ENCODE peak calls at places on chromosomes 16 and 17, in four cellular contexts. D, G, Y and W are unnamed samples.

GRCh38 chr17:49338883-49339282 is 23.2 kb downstream of the ZNF652 start:
- DNase-seq in Y (no peak), G (no peak), D (no peak), W (no peak)

GRCh38 chr16:85126731-85127662 is 14.7 kb upstream of the CIBAR2 start:
- DNase-seq in Y (no peak), D (no peak), G (no peak), W (peak; percentile 67)

GRCh38 chr17:46764709-46765401 is 53.6 kb downstream of the WNT3 start:
- DNase-seq in Y (peak; percentile 78), D (no peak), G (no peak), W (no peak)

GRCh38 chr16:749010-749409 is 8.2 kb upstream of the CIAO3 start:
- DNase-seq in Y (no peak), G (no peak), D (no peak), W (no peak)

GRCh38 chr16:13316008-13316407 is 414.6 kb downstream of the SHISA9 start:
- DNase-seq in D (no peak), G (no peak), Y (no peak), W (no peak)

GRCh38 chr17:77404812-77405581 is 264.2 kb downstream of the SEC14L1 start:
- DNase-seq in G (no peak), Y (no peak), D (peak; percentile 94), W (no peak)

GRCh38 chr17:43438626-43439529 is 40.1 kb downstream of the ARL4D start:
- DNase-seq in Y (no peak), G (no peak), D (no peak), W (peak; percentile 55)

GRCh38 chr17:72446525-72447250 is 325.9 kb downstream of the SOX9 start:
- DNase-seq in D (no peak), Y (no peak), G (no peak), W (no peak)

GRCh38 chr16:53872248-53873221 is 168.6 kb downstream of the FTO start:
- DNase-seq in D (no peak), Y (no peak), G (no peak), W (no peak)

DNA sequence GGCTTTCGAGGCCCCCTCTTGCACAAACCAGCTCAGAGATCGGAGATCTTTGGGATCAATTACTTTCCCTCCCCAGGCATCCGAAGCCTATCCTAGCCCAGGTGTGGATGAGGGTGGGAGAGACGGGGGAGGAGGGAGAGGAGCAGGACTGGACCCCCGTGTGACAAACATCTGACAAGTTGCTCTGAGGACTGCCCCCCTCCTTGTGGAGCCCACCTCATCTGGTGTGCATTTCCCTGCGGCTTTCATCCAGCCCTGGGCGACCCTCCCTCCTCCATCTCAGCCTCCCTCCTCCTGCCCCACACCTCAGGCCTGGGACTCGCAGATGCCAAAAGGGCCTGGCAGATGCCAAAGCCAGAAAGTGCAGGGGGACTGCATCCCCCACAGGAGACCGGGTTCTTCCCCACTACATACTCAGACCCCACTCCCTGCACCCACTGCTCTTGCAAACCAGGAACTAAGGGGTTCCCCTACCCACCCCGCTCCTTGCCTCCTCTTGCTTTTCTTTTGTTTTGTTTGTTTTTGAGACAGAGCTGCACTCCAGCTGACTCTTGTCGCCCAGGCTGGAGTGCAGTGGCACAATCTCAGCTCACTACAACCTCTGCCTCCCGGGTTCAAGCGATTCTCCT is 3.3 kb downstream of the HS3ST6 start:
- DNase-seq in G (no peak), D (no peak), Y (no peak), W (no peak)
- TF ChIP-seq CTCF in G (no peak), D (no peak), Y (no peak), W (no peak)

GRCh38 chr16:67179421-67180080 is 4.2 kb downstream of the MATCAP1 start:
- DNase-seq in G (no peak), D (no peak), Y (peak; percentile 43), W (no peak)
- TF ChIP-seq CTCF in G (no peak), D (peak; percentile 8), Y (no peak), W (no peak)

GRCh38 chr17:21277332-21277731 is 7.2 kb upstream of the MAP2K3 start:
- DNase-seq in Y (no peak), G (no peak), D (no peak), W (no peak)

GRCh38 chr17:21275047-21275578 is 9.4 kb upstream of the MAP2K3 start:
- DNase-seq in Y (no peak), D (no peak), G (no peak), W (no peak)

GRCh38 chr17:21272881-21273839 is 11.4 kb upstream of the MAP2K3 start:
- DNase-seq in G (no peak), Y (no peak), D (no peak), W (no peak)

GRCh38 chr17:21278304-21279197 is 6.0 kb upstream of the MAP2K3 start:
- DNase-seq in G (no peak), D (no peak), Y (peak; percentile 37), W (no peak)

GRCh38 chr17:21275579-21276339 is 8.8 kb upstream of the MAP2K3 start:
- DNase-seq in G (peak; percentile 80), D (peak; percentile 98), Y (peak; percentile 96), W (peak; percentile 97)
- TF ChIP-seq CTCF in G (peak; percentile 10), D (no peak), Y (no peak), W (peak; percentile 16)

DNA sequence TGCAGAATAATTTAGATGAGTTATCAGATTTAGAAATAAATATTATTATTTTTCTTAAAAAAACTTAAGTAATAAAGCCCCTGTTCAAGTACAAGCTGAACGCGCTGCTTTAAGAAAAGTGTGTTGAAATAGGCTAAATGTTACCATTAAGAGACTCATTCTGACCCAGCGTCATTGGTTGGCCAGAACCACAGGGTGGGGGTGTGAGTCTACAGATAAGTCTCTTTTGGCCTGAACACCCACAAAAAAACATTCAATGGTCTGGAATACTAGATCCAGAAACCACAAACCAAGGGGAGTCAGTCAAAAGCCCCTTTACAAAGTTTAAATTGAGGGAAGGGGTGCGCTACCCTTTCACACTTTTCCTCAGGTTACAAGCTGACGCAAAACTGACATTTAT is 776.1 kb downstream of the KCNJ2 start:
- DNase-seq in Y (no peak), D (no peak), G (no peak), W (no peak)
- TF ChIP-seq CTCF in Y (no peak), D (no peak), G (no peak), W (no peak)

DNA sequence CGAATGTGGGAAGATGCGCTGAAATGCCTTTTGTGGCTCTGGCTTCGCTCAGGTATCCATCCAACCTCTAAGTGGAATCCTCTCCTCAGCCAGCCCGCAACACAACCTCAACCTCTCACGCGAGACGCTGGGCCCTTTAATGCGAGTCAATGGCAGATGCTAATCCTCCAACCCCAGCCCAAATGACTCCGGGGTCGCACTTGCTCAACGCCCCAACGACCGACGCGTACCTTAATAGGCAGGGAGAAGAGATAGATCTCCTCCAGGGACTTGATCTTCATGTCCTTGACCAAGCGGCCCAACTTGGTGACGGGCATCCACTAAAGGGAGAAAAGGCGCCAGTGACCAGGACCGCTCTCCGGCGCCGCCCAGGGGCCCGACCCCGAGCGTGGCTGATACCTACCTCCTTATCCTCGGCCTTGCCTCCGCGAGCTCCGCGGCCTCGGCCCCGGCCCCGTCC is 550 bp downstream of the RPS2 start:
- DNase-seq in D (no peak), G (no peak), Y (no peak), W (peak; percentile 71)
- TF ChIP-seq CTCF in D (peak; percentile 25), G (peak; percentile 22), Y (no peak), W (no peak)

DNA sequence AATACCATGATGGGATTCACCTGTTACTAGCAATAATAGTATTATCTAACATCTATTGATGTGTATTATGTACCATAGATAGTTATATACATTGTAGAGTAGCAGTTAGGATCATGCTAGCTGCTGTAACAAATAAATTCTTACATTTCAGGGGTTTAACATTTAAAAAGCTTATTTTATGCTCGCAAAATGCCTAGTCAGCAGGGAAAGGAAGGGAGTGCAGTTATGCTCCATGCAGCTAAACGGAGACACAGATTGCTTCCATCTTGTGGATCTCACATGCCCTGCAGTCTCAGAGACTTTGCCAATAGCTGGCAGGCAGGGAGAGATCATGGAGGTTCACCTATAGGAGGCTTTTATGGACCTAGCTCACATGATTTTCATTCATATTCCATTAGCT is 364.1 kb downstream of the TOX3 start:
- DNase-seq in Y (no peak), D (no peak), G (no peak), W (no peak)
- TF ChIP-seq CTCF in Y (no peak), D (no peak), G (no peak), W (no peak)

GRCh38 chr16:30114411-30114810 is 1.1 kb upstream of the GDPD3 start:
- DNase-seq in G (no peak), Y (no peak), D (no peak), W (no peak)

GRCh38 chr16:30113711-30114333 is 485 bp upstream of the GDPD3 start:
- DNase-seq in G (no peak), D (no peak), Y (no peak), W (no peak)

GRCh38 chr16:30112197-30113030 is 923 bp downstream of the GDPD3 start:
- DNase-seq in G (no peak), Y (peak; percentile 50), D (peak; percentile 89), W (peak; percentile 76)

GRCh38 chr16:30115238-30115637 is 1.9 kb upstream of the GDPD3 start:
- DNase-seq in D (no peak), G (no peak), Y (no peak), W (no peak)

DNA sequence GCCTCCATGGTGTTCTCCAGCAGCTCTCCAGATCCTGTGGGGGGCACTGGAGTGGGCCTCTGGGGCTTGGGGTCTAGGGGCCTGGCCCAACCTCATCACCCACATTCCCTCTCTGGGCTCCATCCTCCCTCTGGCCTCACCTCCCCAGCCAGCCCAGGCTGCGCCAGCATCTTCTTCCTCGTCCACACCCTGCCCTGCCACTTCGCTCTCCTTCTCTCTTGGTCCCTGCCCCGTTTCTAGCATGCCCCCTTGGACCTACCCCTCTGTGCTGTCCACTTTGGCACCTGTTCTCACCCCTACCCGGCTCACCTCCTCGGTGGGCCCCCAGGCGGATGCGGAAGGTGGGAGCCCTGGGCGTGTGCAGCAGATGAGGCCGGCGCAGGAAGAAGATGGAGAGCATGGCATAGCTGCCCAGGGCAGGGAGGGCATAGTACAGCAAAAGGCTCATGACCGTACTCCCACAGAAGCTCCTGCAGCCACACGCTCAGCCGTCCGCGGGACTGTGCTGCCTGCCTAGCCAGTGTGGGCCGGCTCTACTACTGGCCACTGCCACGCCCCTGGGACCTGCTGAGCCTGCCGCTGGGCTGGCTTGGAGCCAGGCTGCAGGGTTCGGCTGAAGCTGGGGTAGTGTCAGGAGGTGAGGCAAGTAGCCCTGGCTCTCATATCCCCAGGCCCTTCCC is at the start of gene GDPD3:
- DNase-seq in G (no peak), Y (peak; percentile 49), D (no peak), W (no peak)
- TF ChIP-seq CTCF in G (no peak), Y (no peak), D (no peak), W (peak; percentile 20)

GRCh38 chr17:22704674-22705073 is 1012.4 kb downstream of the KCNJ18 start:
- DNase-seq in G (no peak), Y (no peak), D (no peak), W (no peak)

GRCh38 chr17:22707626-22708025 is 1015.3 kb downstream of the KCNJ18 start:
- DNase-seq in D (no peak), G (no peak), Y (no peak), W (no peak)

GRCh38 chr17:22703786-22704441 is 1011.6 kb downstream of the KCNJ18 start:
- DNase-seq in Y (no peak), D (no peak), G (no peak), W (no peak)

DNA sequence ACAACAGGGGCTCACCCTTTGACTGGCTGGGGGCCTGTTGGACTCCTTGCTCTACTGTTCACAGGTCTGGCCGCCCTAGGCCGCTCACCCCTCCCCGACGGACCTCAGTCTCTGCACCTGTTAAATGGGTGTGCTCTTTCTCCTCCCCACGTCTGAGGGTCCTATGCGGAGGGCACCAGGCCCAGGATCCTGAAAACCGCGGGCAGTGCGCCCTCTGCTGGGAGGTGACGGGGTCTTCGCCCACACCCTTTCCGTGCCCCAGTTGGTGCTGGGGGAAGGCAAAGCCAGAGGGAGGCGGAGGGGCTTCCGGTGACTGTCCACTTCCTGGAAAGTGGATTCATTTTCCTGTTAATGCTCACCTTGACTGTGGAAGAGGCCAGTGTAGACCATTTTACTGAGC is 1010.9 kb downstream of the KCNJ18 start:
- DNase-seq in Y (no peak), D (no peak), G (no peak), W (no peak)
- TF ChIP-seq CTCF in Y (no peak), D (peak; percentile 7), G (no peak), W (no peak)